ENCODE peak calls at places on chromosomes 2 and 18, in ten cellular contexts. One of them, this sample, is unnamed.

GRCh38 chr18:24259869-24260662 is 121.2 kb downstream of the CABYR start:
- DNase-seq in psoas muscle: no peak
- DNase-seq in left ventricle myocardium inferior: no peak
- DNase-seq in tibial nerve: no peak
- DNase-seq in adipocyte: no peak
- DNase-seq in fibroblast of mammary gland: no peak
- DNase-seq in H1: no peak
- DNase-seq in neural progenitor cell: no peak
- DNase-seq in GM12865: no peak
- DNase-seq in NT2/D1: no peak
- DNase-seq in this sample: no peak

GRCh38 chr18:55768255-55768654 is 180.3 kb upstream of the TCF4 start:
- DNase-seq in psoas muscle: no peak
- DNase-seq in left ventricle myocardium inferior: no peak
- DNase-seq in tibial nerve: no peak
- DNase-seq in adipocyte: no peak
- DNase-seq in fibroblast of mammary gland: no peak
- DNase-seq in H1: no peak
- DNase-seq in neural progenitor cell: no peak
- DNase-seq in GM12865: no peak
- DNase-seq in NT2/D1: peak
- DNase-seq in this sample: no peak

GRCh38 chr2:60499651-60500300 is 53.7 kb downstream of the BCL11A start:
- DNase-seq in psoas muscle: no peak
- DNase-seq in left ventricle myocardium inferior: peak
- DNase-seq in tibial nerve: no peak
- DNase-seq in adipocyte: no peak
- DNase-seq in fibroblast of mammary gland: no peak
- DNase-seq in H1: no peak
- DNase-seq in neural progenitor cell: no peak
- DNase-seq in GM12865: no peak
- DNase-seq in NT2/D1: no peak
- DNase-seq in this sample: no peak

GRCh38 chr18:69686861-69687260 is 260.8 kb downstream of the CD226 start:
- DNase-seq in psoas muscle: no peak
- DNase-seq in left ventricle myocardium inferior: no peak
- DNase-seq in tibial nerve: no peak
- DNase-seq in adipocyte: peak
- DNase-seq in fibroblast of mammary gland: peak
- DNase-seq in H1: no peak
- DNase-seq in neural progenitor cell: no peak
- DNase-seq in GM12865: no peak
- DNase-seq in NT2/D1: no peak
- DNase-seq in this sample: no peak

GRCh38 chr2:143936758-143937562 is 583.0 kb downstream of the ZEB2 start:
- DNase-seq in psoas muscle: peak
- DNase-seq in left ventricle myocardium inferior: peak
- DNase-seq in tibial nerve: no peak
- DNase-seq in adipocyte: peak
- DNase-seq in fibroblast of mammary gland: peak
- DNase-seq in H1: peak
- DNase-seq in neural progenitor cell: peak
- DNase-seq in GM12865: peak
- DNase-seq in NT2/D1: peak
- DNase-seq in this sample: no peak

GRCh38 chr2:158174495-158174894 is 72.8 kb downstream of the UPP2 start:
- DNase-seq in psoas muscle: no peak
- DNase-seq in left ventricle myocardium inferior: no peak
- DNase-seq in tibial nerve: no peak
- DNase-seq in adipocyte: no peak
- DNase-seq in fibroblast of mammary gland: no peak
- DNase-seq in H1: no peak
- DNase-seq in neural progenitor cell: no peak
- DNase-seq in GM12865: no peak
- DNase-seq in NT2/D1: no peak
- DNase-seq in this sample: no peak

GRCh38 chr2:236867441-236868260 is 218.0 kb upstream of the COPS8 start:
- DNase-seq in psoas muscle: no peak
- DNase-seq in left ventricle myocardium inferior: no peak
- DNase-seq in tibial nerve: no peak
- DNase-seq in adipocyte: no peak
- DNase-seq in fibroblast of mammary gland: no peak
- DNase-seq in H1: peak
- DNase-seq in neural progenitor cell: no peak
- DNase-seq in GM12865: no peak
- DNase-seq in NT2/D1: no peak
- DNase-seq in this sample: peak

GRCh38 chr2:119008108-119008507 is 66.1 kb downstream of the MARCO start:
- DNase-seq in psoas muscle: no peak
- DNase-seq in left ventricle myocardium inferior: no peak
- DNase-seq in tibial nerve: no peak
- DNase-seq in adipocyte: no peak
- DNase-seq in fibroblast of mammary gland: peak
- DNase-seq in H1: no peak
- DNase-seq in neural progenitor cell: no peak
- DNase-seq in GM12865: no peak
- DNase-seq in NT2/D1: peak
- DNase-seq in this sample: no peak

GRCh38 chr2:237223208-237223861 is 137.6 kb downstream of the COPS8 start:
- DNase-seq in psoas muscle: peak
- DNase-seq in left ventricle myocardium inferior: peak
- DNase-seq in tibial nerve: peak
- DNase-seq in adipocyte: peak
- DNase-seq in fibroblast of mammary gland: peak
- DNase-seq in H1: no peak
- DNase-seq in neural progenitor cell: no peak
- DNase-seq in GM12865: no peak
- DNase-seq in NT2/D1: no peak
- DNase-seq in this sample: no peak

GRCh38 chr2:19541884-19542283 is 183.5 kb upstream of the OSR1 start:
- DNase-seq in psoas muscle: no peak
- DNase-seq in left ventricle myocardium inferior: no peak
- DNase-seq in tibial nerve: no peak
- DNase-seq in adipocyte: no peak
- DNase-seq in fibroblast of mammary gland: no peak
- DNase-seq in H1: no peak
- DNase-seq in neural progenitor cell: no peak
- DNase-seq in GM12865: no peak
- DNase-seq in NT2/D1: peak
- DNase-seq in this sample: no peak

GRCh38 chr2:11343626-11344341 is 652 bp downstream of the ROCK2 start:
- DNase-seq in psoas muscle: peak
- DNase-seq in left ventricle myocardium inferior: peak
- DNase-seq in tibial nerve: peak
- DNase-seq in adipocyte: peak
- DNase-seq in fibroblast of mammary gland: peak
- DNase-seq in H1: peak
- DNase-seq in neural progenitor cell: peak
- DNase-seq in GM12865: peak
- DNase-seq in NT2/D1: peak
- DNase-seq in this sample: peak

GRCh38 chr18:75047240-75047639 is 161.7 kb downstream of the PTGR3 start:
- DNase-seq in psoas muscle: no peak
- DNase-seq in left ventricle myocardium inferior: no peak
- DNase-seq in tibial nerve: no peak
- DNase-seq in adipocyte: no peak
- DNase-seq in fibroblast of mammary gland: no peak
- DNase-seq in H1: no peak
- DNase-seq in neural progenitor cell: no peak
- DNase-seq in GM12865: no peak
- DNase-seq in NT2/D1: no peak
- DNase-seq in this sample: no peak

GRCh38 chr18:23053756-23054457 is 81.4 kb upstream of the CABLES1 start:
- DNase-seq in psoas muscle: no peak
- DNase-seq in left ventricle myocardium inferior: no peak
- DNase-seq in tibial nerve: no peak
- DNase-seq in adipocyte: no peak
- DNase-seq in fibroblast of mammary gland: peak
- DNase-seq in H1: peak
- DNase-seq in neural progenitor cell: peak
- DNase-seq in GM12865: no peak
- DNase-seq in NT2/D1: peak
- DNase-seq in this sample: no peak

GRCh38 chr18:40012931-40013609 is 1942.0 kb upstream of the PIK3C3 start:
- DNase-seq in psoas muscle: no peak
- DNase-seq in left ventricle myocardium inferior: no peak
- DNase-seq in tibial nerve: no peak
- DNase-seq in adipocyte: peak
- DNase-seq in fibroblast of mammary gland: peak
- DNase-seq in H1: no peak
- DNase-seq in neural progenitor cell: no peak
- DNase-seq in GM12865: no peak
- DNase-seq in NT2/D1: no peak
- DNase-seq in this sample: no peak

GRCh38 chr18:24322594-24323136 is 75.0 kb downstream of the OSBPL1A start:
- DNase-seq in psoas muscle: no peak
- DNase-seq in left ventricle myocardium inferior: no peak
- DNase-seq in tibial nerve: no peak
- DNase-seq in adipocyte: peak
- DNase-seq in fibroblast of mammary gland: peak
- DNase-seq in H1: no peak
- DNase-seq in neural progenitor cell: no peak
- DNase-seq in GM12865: no peak
- DNase-seq in NT2/D1: no peak
- DNase-seq in this sample: no peak

GRCh38 chr2:127388423-127389164 is 819 bp upstream of the MAP3K2 start:
- DNase-seq in psoas muscle: no peak
- DNase-seq in left ventricle myocardium inferior: no peak
- DNase-seq in tibial nerve: no peak
- DNase-seq in adipocyte: no peak
- DNase-seq in fibroblast of mammary gland: peak
- DNase-seq in H1: no peak
- DNase-seq in neural progenitor cell: peak
- DNase-seq in GM12865: peak
- DNase-seq in NT2/D1: no peak
- DNase-seq in this sample: no peak

GRCh38 chr18:80246656-80247402 is 485 bp downstream of the PARD6G start:
- DNase-seq in psoas muscle: peak
- DNase-seq in left ventricle myocardium inferior: no peak
- DNase-seq in tibial nerve: no peak
- DNase-seq in adipocyte: peak
- DNase-seq in fibroblast of mammary gland: no peak
- DNase-seq in H1: no peak
- DNase-seq in neural progenitor cell: peak
- DNase-seq in GM12865: no peak
- DNase-seq in NT2/D1: no peak
- DNase-seq in this sample: peak

GRCh38 chr18:11162889-11163288 is 13.5 kb upstream of the PIEZO2 start:
- DNase-seq in psoas muscle: no peak
- DNase-seq in left ventricle myocardium inferior: no peak
- DNase-seq in tibial nerve: no peak
- DNase-seq in adipocyte: no peak
- DNase-seq in fibroblast of mammary gland: no peak
- DNase-seq in H1: no peak
- DNase-seq in neural progenitor cell: no peak
- DNase-seq in GM12865: no peak
- DNase-seq in NT2/D1: no peak
- DNase-seq in this sample: no peak

GRCh38 chr2:169711751-169712509 is 17.7 kb downstream of the PHOSPHO2 start:
- DNase-seq in psoas muscle: no peak
- DNase-seq in left ventricle myocardium inferior: no peak
- DNase-seq in tibial nerve: no peak
- DNase-seq in adipocyte: no peak
- DNase-seq in fibroblast of mammary gland: no peak
- DNase-seq in H1: no peak
- DNase-seq in neural progenitor cell: no peak
- DNase-seq in GM12865: no peak
- DNase-seq in NT2/D1: no peak
- DNase-seq in this sample: no peak

DNA sequence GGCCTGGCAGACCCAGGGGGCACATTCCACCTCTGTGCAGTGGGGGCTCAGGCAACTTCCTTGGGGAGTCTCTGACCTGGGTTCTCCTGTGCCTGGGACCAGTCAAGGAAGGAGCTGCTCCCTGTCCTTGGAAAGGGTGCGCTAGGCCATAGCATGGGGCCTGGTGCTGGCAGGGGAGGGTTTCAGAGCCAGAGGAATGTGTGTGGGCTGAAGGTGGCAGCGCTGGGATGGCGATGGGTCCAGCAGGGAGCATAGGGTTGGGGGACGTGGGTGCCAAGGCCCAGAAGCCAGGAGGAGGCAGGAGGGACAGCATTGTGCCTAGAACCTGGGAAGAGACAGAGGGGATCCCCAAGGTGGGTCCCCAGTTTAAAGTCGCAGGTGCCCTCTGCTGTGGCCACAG is 66.3 kb upstream of the TUBA3E start:
- DNase-seq in psoas muscle: no peak
- DNase-seq in left ventricle myocardium inferior: no peak
- DNase-seq in tibial nerve: no peak
- DNase-seq in adipocyte: no peak
- DNase-seq in fibroblast of mammary gland: no peak
- DNase-seq in H1: no peak
- DNase-seq in neural progenitor cell: no peak
- DNase-seq in GM12865: no peak
- DNase-seq in NT2/D1: no peak
- DNase-seq in this sample: peak
- H3K4me3 ChIP-seq in psoas muscle: no peak
- H3K4me3 ChIP-seq in left ventricle myocardium inferior: no peak
- H3K4me3 ChIP-seq in tibial nerve: no peak
- H3K4me3 ChIP-seq in adipocyte: no peak
- H3K4me3 ChIP-seq in fibroblast of mammary gland: no peak
- H3K4me3 ChIP-seq in H1: no peak
- H3K4me3 ChIP-seq in neural progenitor cell: no peak
- H3K4me3 ChIP-seq in GM12865: no peak
- H3K4me3 ChIP-seq in NT2/D1: no peak
- H3K4me3 ChIP-seq in this sample: no peak

GRCh38 chr2:240588006-240588655 is 1.6 kb downstream of the CAPN10 start:
- DNase-seq in psoas muscle: peak
- DNase-seq in left ventricle myocardium inferior: no peak
- DNase-seq in tibial nerve: no peak
- DNase-seq in adipocyte: no peak
- DNase-seq in fibroblast of mammary gland: no peak
- DNase-seq in H1: no peak
- DNase-seq in neural progenitor cell: no peak
- DNase-seq in GM12865: no peak
- DNase-seq in NT2/D1: no peak
- DNase-seq in this sample: no peak
- H3K4me3 ChIP-seq in psoas muscle: peak
- H3K4me3 ChIP-seq in left ventricle myocardium inferior: peak
- H3K4me3 ChIP-seq in tibial nerve: peak
- H3K4me3 ChIP-seq in adipocyte: peak
- H3K4me3 ChIP-seq in fibroblast of mammary gland: no peak
- H3K4me3 ChIP-seq in H1: peak
- H3K4me3 ChIP-seq in neural progenitor cell: peak
- H3K4me3 ChIP-seq in GM12865: no peak
- H3K4me3 ChIP-seq in NT2/D1: peak
- H3K4me3 ChIP-seq in this sample: no peak

GRCh38 chr2:239264838-239265651 is 135.8 kb downstream of the HDAC4 start:
- DNase-seq in psoas muscle: peak
- DNase-seq in left ventricle myocardium inferior: no peak
- DNase-seq in tibial nerve: no peak
- DNase-seq in adipocyte: peak
- DNase-seq in fibroblast of mammary gland: peak
- DNase-seq in H1: no peak
- DNase-seq in neural progenitor cell: no peak
- DNase-seq in GM12865: peak
- DNase-seq in NT2/D1: no peak
- DNase-seq in this sample: peak
- H3K4me3 ChIP-seq in psoas muscle: peak
- H3K4me3 ChIP-seq in left ventricle myocardium inferior: peak
- H3K4me3 ChIP-seq in tibial nerve: no peak
- H3K4me3 ChIP-seq in adipocyte: no peak
- H3K4me3 ChIP-seq in fibroblast of mammary gland: no peak
- H3K4me3 ChIP-seq in H1: no peak
- H3K4me3 ChIP-seq in neural progenitor cell: no peak
- H3K4me3 ChIP-seq in GM12865: no peak
- H3K4me3 ChIP-seq in NT2/D1: no peak
- H3K4me3 ChIP-seq in this sample: no peak

GRCh38 chr2:176130917-176131616 is 1.6 kb downstream of the HOXD8 start:
- DNase-seq in psoas muscle: no peak
- DNase-seq in left ventricle myocardium inferior: no peak
- DNase-seq in tibial nerve: no peak
- DNase-seq in adipocyte: no peak
- DNase-seq in fibroblast of mammary gland: no peak
- DNase-seq in H1: no peak
- DNase-seq in neural progenitor cell: no peak
- DNase-seq in GM12865: no peak
- DNase-seq in NT2/D1: no peak
- DNase-seq in this sample: no peak
- H3K4me3 ChIP-seq in psoas muscle: peak
- H3K4me3 ChIP-seq in left ventricle myocardium inferior: peak
- H3K4me3 ChIP-seq in tibial nerve: peak
- H3K4me3 ChIP-seq in adipocyte: peak
- H3K4me3 ChIP-seq in fibroblast of mammary gland: peak
- H3K4me3 ChIP-seq in H1: peak
- H3K4me3 ChIP-seq in neural progenitor cell: no peak
- H3K4me3 ChIP-seq in GM12865: no peak
- H3K4me3 ChIP-seq in NT2/D1: no peak
- H3K4me3 ChIP-seq in this sample: peak

This sample was measured in lower leg skin.